ENCODE peak calls at places on chromosomes 13 and 19, in nine cellular contexts. S is A549, L is prostate gland, J is suprapubic skin, I is body of pancreas, U is breast epithelium, H is heart left ventricle, O is uterus, X is HCT116. D is an unnamed sample.

GRCh38 chr19:18733196-18733647 is 49.7 kb downstream of the CRTC1 start:
- DNase-seq in S (no peak), L (no peak), J (no peak), I (peak; percentile 27), U (no peak), H (no peak), O (peak; percentile 41), X (no peak), D (peak; percentile 73)

GRCh38 chr19:6261883-6262282 is 17.9 kb downstream of the MLLT1 start:
- DNase-seq in S (no peak), L (no peak), J (no peak), I (no peak), U (no peak), H (no peak), O (no peak), X (no peak), D (no peak)

GRCh38 chr13:100298116-100298681 is 209.3 kb downstream of the PCCA start:
- DNase-seq in S (no peak), L (no peak), J (no peak), I (no peak), U (no peak), H (no peak), O (no peak), X (no peak), D (no peak)

GRCh38 chr13:65943711-65944110 is 1286.4 kb downstream of the PCDH9 start:
- DNase-seq in S (no peak), L (no peak), J (no peak), I (no peak), U (no peak), H (no peak), O (no peak), X (no peak), D (no peak)

GRCh38 chr13:43129021-43129420 is 105.6 kb downstream of the DNAJC15 start:
- DNase-seq in S (no peak), L (no peak), J (no peak), I (no peak), U (no peak), H (no peak), O (no peak), X (no peak), D (no peak)

GRCh38 chr13:39379118-39379517 is 223.9 kb downstream of the LHFPL6 start:
- DNase-seq in S (no peak), L (no peak), J (no peak), I (no peak), U (no peak), H (no peak), O (no peak), X (no peak), D (no peak)

GRCh38 chr13:27347373-27347772 is 76.7 kb downstream of the RASL11A start:
- DNase-seq in S (no peak), L (no peak), J (no peak), I (no peak), U (no peak), H (no peak), O (no peak), X (no peak), D (no peak)

GRCh38 chr13:107250626-107251025 is 682.7 kb upstream of the ARGLU1 start:
- DNase-seq in S (no peak), L (no peak), J (no peak), I (no peak), U (no peak), H (no peak), O (no peak), X (no peak), D (no peak)

GRCh38 chr19:35915508-35915907 is 7.4 kb upstream of the TYROBP start:
- DNase-seq in S (no peak), L (no peak), J (no peak), I (no peak), U (no peak), H (no peak), O (no peak), X (no peak), D (no peak)

GRCh38 chr13:46341112-46341711 is 45.8 kb downstream of the RUBCNL start:
- DNase-seq in S (no peak), L (no peak), J (no peak), I (no peak), U (no peak), H (no peak), O (no peak), X (no peak), D (no peak)

GRCh38 chr19:40285353-40286234 is 449 bp upstream of the AKT2 start:
- DNase-seq in S (peak; percentile 100), L (peak; percentile 99), J (peak; percentile 99), I (peak; percentile 100), U (peak; percentile 99), H (peak; percentile 99), O (peak; percentile 99), X (peak; percentile 99), D (peak; percentile 97)
- TF ChIP-seq POLR2A in S (peak; percentile 74), L (peak; percentile 65), J (no peak), I (peak; percentile 61), U (peak; percentile 22), H (no peak), O (peak; percentile 48), X (peak; percentile 7), D (peak; percentile 25)

GRCh38 chr13:31001647-31002046 is 69.2 kb downstream of the TEX26 start:
- DNase-seq in S (no peak), L (no peak), J (no peak), I (no peak), U (no peak), H (no peak), O (no peak), X (no peak), D (no peak)

GRCh38 chr13:31000889-31001288 is 68.4 kb downstream of the TEX26 start:
- DNase-seq in S (no peak), L (no peak), J (no peak), I (no peak), U (no peak), H (no peak), O (no peak), X (no peak), D (no peak)

GRCh38 chr13:30995331-30995730 is 62.9 kb downstream of the TEX26 start:
- DNase-seq in S (no peak), L (no peak), J (no peak), I (no peak), U (no peak), H (no peak), O (no peak), X (no peak), D (no peak)

GRCh38 chr13:30998548-30999140 is 66.2 kb downstream of the TEX26 start:
- DNase-seq in S (no peak), L (no peak), J (no peak), I (no peak), U (no peak), H (no peak), O (no peak), X (no peak), D (no peak)

GRCh38 chr13:30997697-30998547 is 65.5 kb downstream of the TEX26 start:
- DNase-seq in S (no peak), L (no peak), J (no peak), I (no peak), U (no peak), H (peak; percentile 64), O (no peak), X (no peak), D (no peak)
- TF ChIP-seq POLR2A in S (no peak), L (no peak), J (no peak), I (no peak), U (no peak), H (no peak), O (no peak), X (no peak), D (no peak)

GRCh38 chr19:48950830-48951519 is 3.7 kb upstream of the BAX start:
- DNase-seq in S (no peak), L (no peak), J (no peak), I (no peak), U (no peak), H (no peak), O (no peak), X (no peak), D (no peak)

GRCh38 chr19:48954595-48955307 is at the start of gene BAX:
- DNase-seq in S (peak; percentile 99), L (peak; percentile 95), J (peak; percentile 96), I (peak; percentile 97), U (peak; percentile 91), H (peak; percentile 98), O (peak; percentile 94), X (peak; percentile 95), D (peak; percentile 97)

GRCh38 chr19:48955308-48955958 is 758 bp downstream of the BAX start:
- DNase-seq in S (no peak), L (no peak), J (no peak), I (no peak), U (no peak), H (no peak), O (no peak), X (no peak), D (no peak)

GRCh38 chr19:48958006-48958405 is 3.3 kb downstream of the BAX start:
- DNase-seq in S (no peak), L (no peak), J (no peak), I (no peak), U (no peak), H (no peak), O (no peak), X (no peak), D (no peak)

DNA sequence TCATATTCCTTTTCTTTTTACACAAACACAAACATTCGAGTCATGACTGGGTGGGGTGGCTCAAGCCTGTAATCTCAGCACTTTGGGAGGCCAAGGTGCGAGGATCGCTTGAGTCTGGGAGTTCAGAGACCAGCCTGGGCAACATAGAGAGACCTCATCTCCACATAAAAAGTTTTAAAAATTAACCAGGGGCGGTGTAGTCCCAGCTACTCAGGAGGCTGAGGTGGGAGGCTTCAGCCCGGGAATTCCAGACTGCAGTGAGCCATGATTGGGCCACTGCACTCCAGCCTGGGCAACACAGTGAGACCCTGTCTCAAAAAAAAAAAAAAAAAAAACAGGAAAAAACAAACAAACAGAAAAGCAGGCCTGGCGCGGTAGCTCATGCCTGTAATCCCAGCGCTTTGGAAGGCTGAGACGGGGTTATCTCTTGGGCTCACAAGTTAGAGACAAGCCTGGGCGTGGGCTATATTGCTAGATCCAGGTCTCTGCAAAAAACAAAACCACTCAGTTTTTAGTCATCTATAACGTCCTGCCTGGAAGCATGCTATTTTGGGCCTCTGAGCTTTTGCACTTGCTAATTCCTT is 572 bp upstream of the BAX start:
- DNase-seq in S (no peak), L (no peak), J (no peak), I (peak; percentile 13), U (no peak), H (no peak), O (peak; percentile 30), X (no peak), D (no peak)
- TF ChIP-seq POLR2A in S (no peak), L (no peak), J (no peak), I (no peak), U (no peak), H (no peak), O (no peak), X (no peak), D (no peak)

DNA sequence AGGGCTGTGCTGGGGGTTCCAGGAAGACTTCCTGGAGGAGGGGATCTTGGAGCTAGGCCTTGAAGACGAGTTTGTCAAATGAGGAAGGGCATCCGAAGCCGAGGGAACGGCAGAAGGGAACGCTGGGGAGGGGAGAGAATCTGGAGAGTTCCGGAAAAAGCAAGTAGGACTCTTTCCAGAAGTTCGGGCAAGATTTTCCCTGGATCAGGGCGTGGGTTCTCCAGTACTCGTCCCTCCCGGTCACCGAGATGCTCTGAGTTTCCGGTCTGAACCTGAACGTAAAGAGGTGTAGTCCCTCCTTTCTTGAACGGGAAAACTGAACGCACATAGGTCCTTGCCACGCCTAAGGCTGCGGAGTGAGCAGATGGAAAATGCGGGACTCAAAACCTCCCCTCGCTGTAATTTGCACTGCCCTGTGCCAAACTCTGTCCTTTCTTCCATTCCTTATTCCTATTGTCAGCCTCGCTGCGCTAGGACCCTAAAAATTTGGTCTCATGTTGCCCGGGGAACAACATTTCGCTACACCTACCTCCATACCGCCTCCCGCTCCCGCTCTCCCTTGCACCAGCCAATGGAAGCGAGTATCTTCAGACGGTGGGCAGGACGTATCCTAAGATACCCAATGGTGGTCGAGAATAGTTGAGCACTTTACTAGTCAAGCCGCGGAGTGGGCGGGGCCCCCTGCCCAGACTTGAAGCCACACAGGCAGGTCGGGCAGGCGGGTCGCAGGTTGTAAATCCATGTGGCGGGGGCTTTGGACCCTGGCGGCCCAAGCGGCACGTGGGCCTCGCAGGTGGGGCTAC is at the start of gene GTPBP3:
- DNase-seq in S (peak; percentile 99), L (peak; percentile 98), J (peak; percentile 99), I (peak; percentile 99), U (peak; percentile 99), H (peak; percentile 97), O (peak; percentile 97), X (peak; percentile 99), D (peak; percentile 94)
- TF ChIP-seq POLR2A in S (peak; percentile 47), L (peak; percentile 45), J (no peak), I (peak; percentile 53), U (no peak), H (no peak), O (peak; percentile 19), X (peak; percentile 65), D (no peak)